ENCODE peak calls at places on chromosomes 4 and X, in seven cellular contexts. Y is retinal pigment epithelial cell, I is NCI-H82, V is SK-MEL-5, A is RCC 7860, C is posterior vena cava, G is NCI-H748 treated with DMSO at 0.1 percent for 48 hours. B is an unnamed sample.

GRCh38 chr4:80143305-80143679 is 54.0 kb upstream of the PRDM8 start:
- DNase-seq in A (no peak), G (no peak), I (no peak), V (no peak), Y (no peak), C (no peak), B (no peak)

GRCh38 chr4:22515145-22515887 is 550 bp downstream of the ADGRA3 start:
- DNase-seq in G (peak), Y (peak), C (peak), I (peak), V (peak), A (peak), B (peak)

GRCh38 chr4:158895797-158896442 is 127.1 kb downstream of the FNIP2 start:
- DNase-seq in V (peak), C (no peak), Y (no peak), A (no peak), I (peak), G (no peak), B (peak)

GRCh38 chr4:174434455-174434854 is 87.8 kb downstream of the HPGD start:
- DNase-seq in G (no peak), A (no peak), C (no peak), Y (no peak), V (no peak), I (no peak), B (no peak)

GRCh38 chrX:94752434-94753169 is 1078.6 kb downstream of the FAM133A start:
- DNase-seq in A (no peak), G (no peak), V (no peak), I (no peak), C (no peak), Y (no peak), B (no peak)

GRCh38 chr4:135718019-135718418 is 1516.4 kb upstream of the PABPC4L start:
- DNase-seq in I (no peak), V (no peak), C (no peak), A (no peak), G (no peak), Y (peak), B (no peak)

GRCh38 chrX:63656871-63657580 is 128.0 kb downstream of the ARHGEF9 start:
- DNase-seq in V (no peak), I (no peak), Y (no peak), C (peak), A (no peak), G (no peak), B (no peak)

GRCh38 chr4:168076989-168077725 is 15.2 kb upstream of the ANXA10 start:
- DNase-seq in G (peak), I (peak), V (peak), Y (no peak), C (no peak), A (peak), B (peak)

GRCh38 chrX:121301822-121302221 is 254.4 kb downstream of the GLUD2 start:
- DNase-seq in V (no peak), A (no peak), Y (no peak), I (no peak), G (no peak), C (no peak), B (no peak)

GRCh38 chrX:41245641-41246040 is 88.3 kb upstream of the DDX3X start:
- DNase-seq in I (no peak), A (no peak), V (no peak), C (no peak), G (no peak), Y (no peak), B (no peak)

GRCh38 chr4:136078971-136079370 is 1453.3 kb downstream of the PCDH18 start:
- DNase-seq in Y (no peak), C (no peak), A (no peak), G (no peak), I (no peak), V (no peak), B (no peak)

GRCh38 chr4:81164623-81165416 is 50.2 kb downstream of the PRKG2 start:
- DNase-seq in Y (no peak), A (peak), V (no peak), G (no peak), I (no peak), C (no peak), B (peak)

GRCh38 chr4:31234494-31234893 is 514.3 kb downstream of the PCDH7 start:
- DNase-seq in G (no peak), Y (no peak), A (no peak), I (peak), C (no peak), V (no peak), B (peak)

GRCh38 chr4:20432098-20432497 is 180.4 kb downstream of the SLIT2 start:
- DNase-seq in I (peak), C (no peak), G (no peak), Y (peak), A (no peak), V (no peak), B (no peak)

GRCh38 chrX:19799319-19800182 is 87.8 kb downstream of the SH3KBP1 start:
- DNase-seq in G (peak), I (peak), A (no peak), C (no peak), V (no peak), Y (no peak), B (peak)

GRCh38 chr4:185256444-185256843 is 47.0 kb downstream of the SNX25 start:
- DNase-seq in Y (no peak), I (no peak), C (no peak), G (no peak), A (peak), V (no peak), B (no peak)

GRCh38 chr4:133268205-133268604 is 119.1 kb downstream of the PCDH10 start:
- DNase-seq in V (no peak), C (no peak), I (no peak), A (no peak), Y (no peak), G (no peak), B (no peak)

GRCh38 chr4:55637272-55637820 is 1.2 kb upstream of the NMU start:
- DNase-seq in C (no peak), A (no peak), Y (no peak), G (no peak), I (no peak), V (no peak), B (no peak)

GRCh38 chr4:173211838-173212237 is 43.2 kb downstream of the GALNT7 start:
- DNase-seq in Y (peak), I (no peak), A (peak), C (no peak), V (peak), G (no peak), B (no peak)

GRCh38 chr4:101346562-101347266 is 612 bp downstream of the PPP3CA start:
- DNase-seq in G (no peak), Y (no peak), A (peak), I (peak), V (peak), C (peak), B (peak)

GRCh38 chrX:119325456-119325855 is 73.7 kb upstream of the SLC25A43 start:
- DNase-seq in V (no peak), Y (no peak), A (no peak), I (no peak), G (no peak), C (no peak), B (no peak)

GRCh38 chr4:24240655-24241054 is 343.7 kb downstream of the DHX15 start:
- DNase-seq in V (peak), Y (no peak), I (peak), C (no peak), G (no peak), A (no peak), B (no peak)

GRCh38 chr4:87209182-87209581 is 11.2 kb downstream of the KLHL8 start:
- DNase-seq in A (no peak), I (no peak), G (no peak), Y (no peak), V (no peak), C (no peak), B (no peak)

GRCh38 chr4:48970471-48970921 is 15.6 kb upstream of the CWH43 start:
- DNase-seq in G (no peak), V (peak), A (peak), C (no peak), Y (no peak), I (no peak), B (no peak)